ENCODE peak calls at places on chromosome 17, in five cellular contexts. O, N, Q, P and F are unnamed samples. For H3K9me3, the result is how much of the 10 kb centered on the place peaks cover.

GRCh38 chr17:78375401-78376079 is 2.9 kb upstream of the PGS1 start:
- DNase-seq in Q (peak), N (no peak), O (no peak), P (peak), F (no peak)

GRCh38 chr17:50903604-50904521 is 37.7 kb upstream of the TOB1 start:
- DNase-seq in N (no peak), Q (peak), P (no peak), O (no peak), F (no peak)

GRCh38 chr17:14910916-14911315 is 354.2 kb downstream of the PMP22 start:
- DNase-seq in N (no peak), P (no peak), Q (no peak), O (no peak), F (no peak)

GRCh38 chr17:2366747-2367494 is 29.6 kb downstream of the SGSM2 start:
- DNase-seq in O (no peak), P (no peak), N (peak), Q (no peak), F (no peak)

GRCh38 chr17:49327835-49328784 is 33.9 kb downstream of the ZNF652 start:
- DNase-seq in N (no peak), O (no peak), Q (peak), P (no peak), F (no peak)

GRCh38 chr17:35345926-35346771 is 27.3 kb downstream of the SLFN11 start:
- DNase-seq in O (peak), N (peak), Q (peak), P (peak), F (peak)

GRCh38 chr17:36942631-36943125 is 5.4 kb downstream of the LHX1 start:
- DNase-seq in O (no peak), N (no peak), P (no peak), Q (no peak), F (no peak)

GRCh38 chr17:1301546-1301945 is 22.1 kb downstream of the TRARG1 start:
- DNase-seq in Q (no peak), P (no peak), N (no peak), O (no peak), F (no peak)

GRCh38 chr17:39000021-39000601 is 32.9 kb upstream of the FBXO47 start:
- DNase-seq in Q (no peak), P (no peak), N (no peak), O (no peak), F (no peak)

GRCh38 chr17:57269052-57269451 is 12.7 kb downstream of the MSI2 start:
- DNase-seq in N (no peak), O (no peak), P (no peak), Q (no peak), F (no peak)

GRCh38 chr17:17605747-17606083 is 14.2 kb upstream of the PEMT start:
- DNase-seq in O (no peak), P (no peak), N (no peak), Q (peak), F (no peak)

GRCh38 chr17:4999429-5000093 is 1.8 kb downstream of the KIF1C start:
- DNase-seq in Q (no peak), O (no peak), N (no peak), P (no peak), F (no peak)

GRCh38 chr17:5000237-5000639 is 2.5 kb downstream of the KIF1C start:
- DNase-seq in P (no peak), Q (no peak), N (peak), O (peak), F (peak)

GRCh38 chr17:4998666-4999428 is 1.1 kb downstream of the KIF1C start:
- DNase-seq in N (no peak), O (peak), Q (no peak), P (no peak), F (no peak)

GRCh38 chr17:4998027-4998665 is 396 bp downstream of the KIF1C start:
- DNase-seq in N (no peak), P (peak), O (no peak), Q (peak), F (peak)

GRCh38 chr17:4997302-4998026 is at the start of the genes INCA1 and KIF1C:
- DNase-seq in O (peak), Q (peak), N (peak), P (peak), F (peak)
- H3K9me3 ChIP-seq in O (under half), Q (under half), N (under half), P (under half), F (under half)

GRCh38 chr17:29107084-29107483 is 64.1 kb downstream of the PIPOX start:
- DNase-seq in Q (no peak), O (peak), P (no peak), N (no peak), F (no peak)
- H3K27ac ChIP-seq in Q (no peak), O (peak), P (no peak), N (no peak), F (peak)

GRCh38 chr17:8248751-8249607 is at the start of gene PFAS:
- DNase-seq in N (peak), Q (peak), P (peak), O (peak), F (peak)
- TF ChIP-seq CTCF in N (no peak), Q (no peak), P (no peak), O (no peak), F (no peak)

DNA sequence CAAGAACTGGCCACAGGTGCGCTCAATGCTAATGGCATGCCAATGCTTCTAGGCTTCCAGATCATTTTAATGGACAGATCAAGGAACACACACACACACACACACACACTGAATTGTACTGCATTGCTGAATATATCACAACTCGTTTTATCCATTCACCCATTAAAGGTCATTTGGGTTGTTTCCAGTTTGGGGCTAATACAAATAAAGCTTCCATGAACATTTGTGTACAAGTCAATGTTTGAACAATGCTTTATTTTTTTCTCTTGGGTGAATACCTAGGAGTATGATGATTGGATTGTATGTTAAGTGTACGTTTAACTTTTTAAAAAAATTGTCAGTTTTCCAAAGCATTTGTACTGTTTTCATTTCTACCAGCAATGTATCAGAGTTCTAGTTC is 3.6 kb upstream of the PCTP start:
- DNase-seq in N (no peak), P (no peak), Q (no peak), O (no peak), F (no peak)
- H3K9me3 ChIP-seq in N (under half), P (under half), Q (under half), O (under half), F (under half)

GRCh38 chr17:28334666-28335200 is 539 bp downstream of the IFT20 start:
- DNase-seq in O (no peak), N (no peak), P (no peak), Q (no peak), F (no peak)
- H3K27ac ChIP-seq in O (peak), N (peak), P (peak), Q (peak), F (peak)

GRCh38 chr17:81371910-81372760 is 23.1 kb upstream of the BAHCC1 start:
- DNase-seq in Q (peak), P (peak), N (no peak), O (peak), F (peak)
- TF ChIP-seq CTCF in Q (no peak), P (peak), N (peak), O (peak), F (no peak)